ENCODE peak calls at places on chromosomes 5 and 9, in seven cellular contexts. E, Y, V, O, T, L and H are unnamed samples.

GRCh38 chr5:134177197-134178171 is 734 bp upstream of the SKP1 start:
- DNase-seq in V (peak; percentile 72), T (peak; percentile 84), E (peak; percentile 81), O (peak; percentile 68), Y (no peak), L (peak; percentile 81), H (peak; percentile 85)

GRCh38 chr5:39650234-39650816 is 225.5 kb upstream of the DAB2 start:
- DNase-seq in L (peak; percentile 64), E (no peak), V (peak; percentile 57), Y (no peak), O (no peak), T (peak; percentile 55), H (peak; percentile 59)

GRCh38 chr9:115142502-115143265 is 24.7 kb upstream of the TNC start:
- DNase-seq in V (peak; percentile 91), Y (no peak), O (no peak), T (no peak), L (no peak), E (peak; percentile 19), H (peak; percentile 34)

GRCh38 chr5:60299944-60300343 is 400.0 kb downstream of the DEPDC1B start:
- DNase-seq in E (no peak), V (no peak), T (no peak), Y (no peak), L (no peak), O (no peak), H (no peak)

GRCh38 chr5:142925795-142926194 is 155.6 kb downstream of the ARHGAP26 start:
- DNase-seq in V (peak; percentile 95), O (no peak), E (no peak), Y (no peak), L (peak; percentile 81), T (peak; percentile 89), H (peak; percentile 95)

GRCh38 chr5:145548097-145548496 is 287.0 kb downstream of the PRELID2 start:
- DNase-seq in T (no peak), O (no peak), E (no peak), L (no peak), Y (no peak), V (no peak), H (no peak)

GRCh38 chr5:173535976-173536639 is 80.3 kb downstream of the BOD1 start:
- DNase-seq in E (no peak), V (no peak), Y (no peak), T (no peak), L (no peak), O (no peak), H (peak; percentile 20)

GRCh38 chr5:38258037-38258318 is 381 bp upstream of the EGFLAM start:
- DNase-seq in E (no peak), V (no peak), L (no peak), O (no peak), T (no peak), Y (no peak), H (no peak)

GRCh38 chr5:40796487-40796889 is 1.7 kb downstream of the PRKAA1 start:
- DNase-seq in L (peak; percentile 30), O (no peak), Y (no peak), E (no peak), T (peak; percentile 90), V (peak; percentile 84), H (peak; percentile 85)

GRCh38 chr5:158739941-158740340 is 359.8 kb downstream of the EBF1 start:
- DNase-seq in V (peak; percentile 51), Y (no peak), T (peak; percentile 14), E (peak; percentile 31), O (no peak), L (no peak), H (peak; percentile 58)

GRCh38 chr5:90020575-90021535 is 388.7 kb downstream of the CETN3 start:
- DNase-seq in L (peak; percentile 97), E (no peak), T (peak; percentile 92), O (no peak), V (peak; percentile 90), Y (peak; percentile 73), H (peak; percentile 99)

GRCh38 chr5:134100283-134101011 is 14.0 kb upstream of the TCF7 start:
- DNase-seq in Y (peak; percentile 96), T (no peak), O (no peak), V (peak; percentile 51), E (peak; percentile 40), L (peak; percentile 80), H (peak; percentile 78)

GRCh38 chr9:78745996-78746395 is 449.1 kb downstream of the PSAT1 start:
- DNase-seq in L (no peak), V (no peak), T (peak; percentile 34), O (no peak), Y (no peak), E (no peak), H (no peak)

GRCh38 chr9:14687042-14687719 is 6.1 kb downstream of the ZDHHC21 start:
- DNase-seq in E (no peak), O (no peak), Y (no peak), T (peak; percentile 92), V (peak; percentile 95), L (peak; percentile 94), H (peak; percentile 82)

GRCh38 chr5:147169399-147169798 is 65.4 kb upstream of the STK32A start:
- DNase-seq in O (no peak), L (peak; percentile 75), V (peak; percentile 85), Y (no peak), E (peak; percentile 28), T (peak; percentile 65), H (peak; percentile 70)

GRCh38 chr5:81750308-81751008 is 439 bp downstream of the SSBP2 start:
- DNase-seq in V (no peak), O (peak; percentile 67), E (peak; percentile 17), L (no peak), T (no peak), Y (peak; percentile 40), H (no peak)

DNA sequence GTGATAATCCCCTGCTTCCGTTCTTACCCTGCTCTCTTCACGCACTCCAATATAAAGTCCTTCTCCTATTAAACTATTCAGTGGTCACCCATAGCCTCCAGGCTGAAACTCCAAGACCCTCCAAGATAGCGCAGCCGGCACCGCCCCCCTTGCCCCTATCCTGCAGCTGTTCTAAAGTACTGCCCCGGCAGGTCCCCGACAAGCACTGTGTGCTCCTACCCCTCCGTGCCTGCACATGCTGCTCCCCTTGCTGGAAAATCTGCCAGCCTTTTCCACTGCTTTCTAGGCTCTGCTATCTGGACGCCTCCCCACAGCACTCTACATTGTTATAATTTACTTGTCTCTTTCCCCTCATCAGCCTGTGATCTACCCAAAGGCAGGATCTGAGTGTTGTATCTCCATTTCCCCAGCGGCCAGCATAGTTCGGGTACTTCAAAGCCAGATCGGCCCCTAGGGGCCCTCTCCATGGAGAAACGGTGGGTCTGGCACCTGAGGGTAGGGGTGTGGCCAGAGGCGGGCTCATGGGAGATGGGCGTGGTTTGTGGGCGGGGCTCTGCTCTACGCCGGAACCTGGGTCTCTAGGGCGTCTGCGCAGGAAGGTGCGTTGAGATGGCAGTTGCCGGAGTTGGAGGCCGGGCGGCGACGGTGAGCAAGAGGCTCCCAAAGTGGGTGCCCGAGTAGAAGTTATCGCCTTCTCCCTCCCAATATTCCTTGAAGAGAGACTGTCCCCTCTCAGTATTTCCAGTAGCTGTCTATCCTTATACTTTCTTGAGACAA is 83.5 kb upstream of the RUSC2 start:
- DNase-seq in V (no peak), L (no peak), Y (no peak), T (peak; percentile 10), O (peak; percentile 82), E (peak; percentile 90), H (no peak)
- TF ChIP-seq CTCF in V (no peak), L (no peak), Y (no peak), T (no peak), O (no peak), E (no peak), H (no peak)

GRCh38 chr9:21680590-21680989 is 121.8 kb upstream of the MTAP start:
- DNase-seq in T (no peak), E (no peak), V (no peak), O (no peak), Y (no peak), L (peak; percentile 8), H (no peak)

GRCh38 chr9:21679432-21679831 is 123.0 kb upstream of the MTAP start:
- DNase-seq in Y (no peak), L (peak; percentile 23), V (peak; percentile 72), E (no peak), T (no peak), O (no peak), H (peak; percentile 87)

GRCh38 chr9:21674894-21675293 is 127.5 kb upstream of the MTAP start:
- DNase-seq in V (peak; percentile 87), Y (no peak), E (no peak), O (no peak), T (no peak), L (peak; percentile 25), H (no peak)

GRCh38 chr9:21677834-21678233 is 124.6 kb upstream of the MTAP start:
- DNase-seq in E (no peak), T (peak; percentile 78), O (no peak), L (peak; percentile 85), Y (no peak), V (peak; percentile 95), H (peak; percentile 88)

GRCh38 chr9:21677387-21677786 is 125.0 kb upstream of the MTAP start:
- DNase-seq in Y (no peak), O (no peak), T (no peak), E (no peak), V (no peak), L (no peak), H (no peak)
- H3K4me3 ChIP-seq in Y (no peak overlapping the region), O (no peak overlapping the region), T (peak overlapping the region; percentile 48), E (no peak overlapping the region), V (no peak overlapping the region), L (no peak overlapping the region), H (peak overlapping the region; percentile 15)

GRCh38 chr5:172010278-172010677 is 3.8 kb upstream of the FBXW11 start:
- DNase-seq in L (peak; percentile 27), E (peak; percentile 28), T (no peak), V (peak; percentile 26), O (no peak), Y (no peak), H (peak; percentile 66)
- TF ChIP-seq CTCF in L (no peak), E (no peak), T (no peak), V (no peak), O (no peak), Y (peak; percentile 13), H (peak; percentile 38)

GRCh38 chr9:127989094-127989493 is 8.3 kb upstream of the EEIG1 start:
- DNase-seq in L (no peak), T (no peak), O (no peak), V (no peak), Y (no peak), E (no peak), H (no peak)

GRCh38 chr9:127990539-127990938 is 9.8 kb upstream of the EEIG1 start:
- DNase-seq in T (no peak), O (no peak), V (no peak), L (no peak), Y (no peak), E (no peak), H (no peak)

GRCh38 chr9:127983847-127984289 is 3.1 kb upstream of the EEIG1 start:
- DNase-seq in O (no peak), T (no peak), L (no peak), E (no peak), Y (peak; percentile 93), V (no peak), H (no peak)

GRCh38 chr9:127985011-127985410 is 4.2 kb upstream of the EEIG1 start:
- DNase-seq in Y (no peak), E (no peak), L (no peak), O (no peak), T (no peak), V (no peak), H (no peak)

GRCh38 chr9:127987103-127987614 is 6.4 kb upstream of the EEIG1 start:
- DNase-seq in Y (peak; percentile 57), L (peak; percentile 62), O (no peak), V (peak; percentile 67), E (no peak), T (no peak), H (peak; percentile 58)
- H3K4me3 ChIP-seq in Y (no peak overlapping the region), L (no peak overlapping the region), O (no peak overlapping the region), V (no peak overlapping the region), E (no peak overlapping the region), T (no peak overlapping the region), H (no peak overlapping the region)